ENCODE peak calls at places on chromosomes 11 and 22, in eight cellular contexts. V is IMR-90, N is HepG2, O is H1, B is A549, M is SK-N-SH, K is K562, A is GM12878. X is an unnamed sample.

GRCh38 chr11:63462126-63462525 is 28.8 kb downstream of the PLAAT5 start:
- DNase-seq in A (no peak), B (no peak), K (no peak), M (no peak), N (no peak), O (no peak), V (no peak), X (no peak)

GRCh38 chr11:76661835-76662434 is 8.6 kb downstream of the LRRC32 start:
- DNase-seq in O (no peak), M (no peak), V (no peak), N (no peak), K (no peak), B (no peak), A (no peak), X (no peak)

GRCh38 chr11:105553015-105553414 is 56.9 kb upstream of the GRIA4 start:
- DNase-seq in N (no peak), A (no peak), V (peak; percentile 41), O (no peak), K (no peak), M (no peak), B (peak; percentile 0), X (no peak)

GRCh38 chr11:115499891-115500290 is 4.3 kb downstream of the CADM1 start:
- DNase-seq in O (no peak), M (no peak), B (no peak), N (no peak), K (no peak), V (no peak), A (no peak), X (no peak)

GRCh38 chr11:69115586-69116560 is 39.9 kb upstream of the SMIM38 start:
- DNase-seq in N (no peak), V (no peak), A (no peak), O (no peak), M (no peak), K (peak; percentile 36), B (no peak), X (no peak)

GRCh38 chr22:42116848-42117424 is 13.7 kb downstream of the CYP2D6 start:
- DNase-seq in O (no peak), B (no peak), V (peak; percentile 4), A (no peak), M (no peak), N (no peak), K (no peak), X (no peak)

GRCh38 chr11:97656356-97656755 is 1266.5 kb downstream of the JRKL start:
- DNase-seq in B (no peak), O (no peak), N (no peak), V (no peak), K (no peak), M (no peak), A (no peak), X (no peak)

GRCh38 chr11:129368889-129369672 is 6.6 kb upstream of the BARX2 start:
- DNase-seq in M (no peak), O (no peak), A (no peak), N (no peak), B (no peak), V (no peak), K (no peak), X (no peak)

GRCh38 chr11:102513869-102514268 is 16.7 kb downstream of the MMP7 start:
- DNase-seq in A (no peak), K (no peak), B (no peak), V (peak; percentile 34), O (no peak), M (no peak), N (no peak), X (no peak)

GRCh38 chr22:27501191-27501936 is 300.2 kb downstream of the MN1 start:
- DNase-seq in O (no peak), K (no peak), V (no peak), B (no peak), A (no peak), N (no peak), M (no peak), X (no peak)

GRCh38 chr22:37225481-37225880 is 13.2 kb upstream of the SSTR3 start:
- DNase-seq in B (peak; percentile 20), O (no peak), N (no peak), K (no peak), V (no peak), A (no peak), M (no peak), X (no peak)

GRCh38 chr22:39434243-39434653 is 22.6 kb upstream of the MGAT3 start:
- DNase-seq in N (no peak), O (no peak), A (no peak), M (no peak), B (no peak), K (no peak), V (no peak), X (no peak)

GRCh38 chr22:23219787-23220484 is 39.6 kb downstream of the BCR start:
- DNase-seq in A (peak; percentile 67), N (no peak), O (no peak), K (peak; percentile 90), B (no peak), V (peak; percentile 61), M (no peak), X (no peak)

GRCh38 chr11:103680861-103681260 is 355.6 kb upstream of the DDI1 start:
- DNase-seq in B (no peak), V (no peak), M (no peak), K (no peak), N (no peak), O (no peak), A (no peak), X (no peak)

GRCh38 chr11:79206951-79207350 is 233.9 kb downstream of the TENM4 start:
- DNase-seq in N (no peak), O (no peak), A (no peak), K (no peak), M (no peak), B (no peak), V (no peak), X (no peak)

GRCh38 chr11:83051760-83052671 is 19.7 kb downstream of the RAB30 start:
- DNase-seq in O (no peak), B (peak; percentile 38), M (no peak), V (peak; percentile 98), A (no peak), N (no peak), K (no peak), X (no peak)

GRCh38 chr11:8218409-8218808 is 45.3 kb downstream of the LMO1 start:
- DNase-seq in A (no peak), M (no peak), B (no peak), N (no peak), V (no peak), K (no peak), O (no peak), X (no peak)

GRCh38 chr11:96948066-96948465 is 558.3 kb downstream of the JRKL start:
- DNase-seq in O (no peak), K (no peak), A (no peak), B (no peak), N (no peak), M (no peak), V (no peak), X (no peak)

GRCh38 chr11:120516461-120517389 is 5.2 kb downstream of the GRIK4 start:
- DNase-seq in A (no peak), B (no peak), O (no peak), M (peak; percentile 84), N (peak; percentile 45), K (no peak), V (no peak), X (no peak)

GRCh38 chr11:109994896-109995295 is 98.3 kb upstream of the ZC3H12C start:
- DNase-seq in N (no peak), O (no peak), K (no peak), A (no peak), B (peak; percentile 16), V (no peak), M (peak; percentile 8), X (no peak)

GRCh38 chr11:6771926-6772898 is at the start of gene OR2AG2:
- DNase-seq in K (no peak), B (no peak), O (no peak), V (no peak), A (peak; percentile 37), M (no peak), N (no peak), X (no peak)

GRCh38 chr11:22707119-22707899 is 40.9 kb downstream of the GAS2 start:
- DNase-seq in V (peak; percentile 35), B (no peak), N (no peak), O (no peak), K (no peak), M (no peak), A (no peak), X (no peak)

GRCh38 chr11:35971841-35972422 is 28.1 kb downstream of the LDLRAD3 start:
- DNase-seq in K (no peak), O (no peak), A (peak; percentile 25), V (no peak), M (no peak), B (no peak), N (no peak), X (no peak)

GRCh38 chr22:50174382-50175190 is 4.1 kb downstream of the PANX2 start:
- DNase-seq in K (no peak), M (no peak), N (no peak), B (no peak), A (no peak), V (no peak), O (no peak), X (no peak)

GRCh38 chr11:118614511-118614910 is 7.1 kb downstream of the PHLDB1 start:
- DNase-seq in K (no peak), B (no peak), A (no peak), N (no peak), O (no peak), V (no peak), M (no peak), X (no peak)

GRCh38 chr22:37930952-37931440 is 22.4 kb downstream of the C22orf23 start:
- DNase-seq in M (no peak), A (no peak), O (no peak), N (no peak), V (no peak), K (no peak), B (no peak), X (no peak)

GRCh38 chr22:46815896-46816721 is 53.7 kb downstream of the TBC1D22A start:
- DNase-seq in O (no peak), M (no peak), B (no peak), V (peak; percentile 66), N (peak; percentile 39), A (no peak), K (peak; percentile 40), X (no peak)

GRCh38 chr22:17910561-17911311 is 113.6 kb downstream of the MICAL3 start:
- DNase-seq in N (no peak), A (no peak), O (no peak), V (peak; percentile 91), K (no peak), B (peak; percentile 45), M (peak; percentile 68), X (no peak)
- TF ChIP-seq RAD21 in N (no peak), A (peak; percentile 54), O (peak; percentile 76), V (peak; percentile 87), K (peak; percentile 77), B (peak; percentile 33), M (peak; percentile 88), X (peak; percentile 25)

GRCh38 chr11:18578975-18579598 is 9.4 kb downstream of the UEVLD start:
- DNase-seq in M (no peak), B (peak; percentile 84), V (no peak), O (no peak), N (peak; percentile 93), A (no peak), K (no peak), X (no peak)
- TF ChIP-seq RAD21 in M (no peak), B (no peak), V (no peak), O (no peak), N (no peak), A (no peak), K (no peak), X (no peak)

GRCh38 chr11:73270089-73270854 is 1.9 kb upstream of the P2RY6 start:
- DNase-seq in O (no peak), V (no peak), M (no peak), K (no peak), N (no peak), A (no peak), B (no peak), X (no peak)
- TF ChIP-seq RAD21 in O (no peak), V (no peak), M (no peak), K (no peak), N (no peak), A (no peak), B (no peak), X (no peak)

GRCh38 chr22:44335066-44335839 is 22.5 kb upstream of the SHISAL1 start:
- DNase-seq in B (no peak), M (no peak), A (no peak), V (no peak), K (no peak), N (no peak), O (no peak), X (no peak)
- TF ChIP-seq RAD21 in B (no peak), M (no peak), A (no peak), V (no peak), K (no peak), N (no peak), O (no peak), X (no peak)

X was measured in HCT116.